ENCODE peak calls at places on chromosomes 16 and 17, in six cellular contexts. M is tibial artery; E is CD4-positive, alpha-beta memory T cell; X is right lobe of liver; U is PC-9; V is right atrium auricular region. O is an unnamed sample.

GRCh38 chr17:78225088-78225865 is 6.2 kb upstream of the TMEM235 start:
- DNase-seq in M (no peak), E (no peak), X (no peak), U (no peak), V (no peak), O (no peak)

GRCh38 chr16:86942469-86943175 is 364.3 kb downstream of the FOXL1 start:
- DNase-seq in M (no peak), E (no peak), X (no peak), U (no peak), V (no peak), O (no peak)

GRCh38 chr17:6413073-6413472 is 21.8 kb downstream of the AIPL1 start:
- DNase-seq in M (no peak), E (peak; percentile 8), X (no peak), U (no peak), V (no peak), O (peak; percentile 86)

GRCh38 chr17:38568845-38569510 is 36.8 kb downstream of the SRCIN1 start:
- DNase-seq in M (no peak), E (no peak), X (no peak), U (no peak), V (no peak), O (no peak)

GRCh38 chr17:16304832-16305231 is 48.4 kb downstream of the CENPV start:
- DNase-seq in M (no peak), E (no peak), X (no peak), U (no peak), V (no peak), O (peak; percentile 61)

GRCh38 chr16:3017806-3018506 is at the start of gene CLDN6:
- DNase-seq in M (no peak), E (no peak), X (no peak), U (no peak), V (no peak), O (peak; percentile 98)

GRCh38 chr16:27759301-27759871 is 209.4 kb downstream of the KATNIP start:
- DNase-seq in M (no peak), E (no peak), X (no peak), U (peak; percentile 48), V (no peak), O (no peak)

GRCh38 chr17:78889525-78889924 is 13.5 kb downstream of the CEP295NL start:
- DNase-seq in M (no peak), E (no peak), X (no peak), U (no peak), V (no peak), O (no peak)

GRCh38 chr16:89721644-89722391 is 481 bp downstream of the ZNF276 start:
- DNase-seq in M (peak; percentile 77), E (peak; percentile 92), X (peak; percentile 78), U (no peak), V (no peak), O (peak; percentile 85)

GRCh38 chr17:41551370-41551769 is 20.5 kb downstream of the KRT9 start:
- DNase-seq in M (no peak), E (no peak), X (no peak), U (no peak), V (no peak), O (no peak)

GRCh38 chr17:28948342-28948741 is 3.0 kb downstream of the PHF12 start:
- DNase-seq in M (no peak), E (no peak), X (no peak), U (no peak), V (no peak), O (no peak)

GRCh38 chr17:12918132-12918531 is 99.7 kb downstream of the ELAC2 start:
- DNase-seq in M (no peak), E (no peak), X (no peak), U (no peak), V (no peak), O (no peak)

GRCh38 chr16:87254734-87255133 is 62.5 kb downstream of the C16orf95 start:
- DNase-seq in M (no peak), E (no peak), X (no peak), U (no peak), V (no peak), O (no peak)

GRCh38 chr17:149897-150575 is 12.7 kb downstream of the SCGB1C2 start:
- DNase-seq in M (peak; percentile 28), E (no peak), X (peak; percentile 27), U (no peak), V (peak; percentile 13), O (no peak)

GRCh38 chr17:728911-729310 is 3.5 kb upstream of the TLCD3A start:
- DNase-seq in M (no peak), E (no peak), X (no peak), U (no peak), V (no peak), O (no peak)

GRCh38 chr17:71900830-71901229 is 220.0 kb upstream of the SOX9 start:
- DNase-seq in M (no peak), E (no peak), X (no peak), U (peak; percentile 93), V (no peak), O (no peak)

GRCh38 chr17:55576237-55576998 is 65.2 kb upstream of the SMIM36 start:
- DNase-seq in M (no peak), E (no peak), X (no peak), U (peak; percentile 50), V (peak; percentile 81), O (no peak)

GRCh38 chr17:8994319-8994718 is 27.0 kb upstream of the NTN1 start:
- DNase-seq in M (peak; percentile 74), E (peak; percentile 53), X (peak; percentile 78), U (no peak), V (no peak), O (peak; percentile 72)

GRCh38 chr17:73304438-73304837 is 7.4 kb downstream of the CDC42EP4 start:
- DNase-seq in M (no peak), E (no peak), X (no peak), U (no peak), V (no peak), O (no peak)

GRCh38 chr16:19882641-19883040 is 2.0 kb downstream of the GPRC5B start:
- DNase-seq in M (no peak), E (no peak), X (no peak), U (no peak), V (no peak), O (no peak)

GRCh38 chr16:19882186-19882585 is 2.5 kb downstream of the GPRC5B start:
- DNase-seq in M (no peak), E (no peak), X (no peak), U (no peak), V (no peak), O (peak; percentile 78)

GRCh38 chr16:19881028-19881427 is 3.6 kb downstream of the GPRC5B start:
- DNase-seq in M (no peak), E (no peak), X (no peak), U (no peak), V (no peak), O (no peak)

GRCh38 chr16:19883296-19883951 is 1.2 kb downstream of the GPRC5B start:
- DNase-seq in M (no peak), E (no peak), X (no peak), U (no peak), V (peak; percentile 63), O (peak; percentile 73)

DNA sequence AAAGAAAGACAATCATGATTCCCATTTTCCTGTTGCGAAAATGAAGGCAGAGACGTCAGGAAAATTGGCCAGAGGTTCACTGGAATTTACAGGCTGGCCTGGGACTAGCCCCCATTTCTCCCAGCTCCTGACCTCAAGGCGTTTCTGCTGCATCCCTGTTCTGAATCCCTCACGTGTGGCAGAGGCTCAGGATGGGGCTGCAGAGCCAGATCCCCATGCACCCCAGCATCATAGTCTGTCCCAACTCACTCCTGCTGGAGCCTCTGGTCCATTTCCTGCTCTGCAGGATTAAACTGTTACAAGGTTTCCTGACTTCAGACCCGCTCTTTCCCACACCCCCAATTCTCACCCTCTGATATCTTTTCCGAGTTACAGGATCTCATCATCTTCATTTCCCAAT is 2.9 kb downstream of the GPRC5B start:
- DNase-seq in M (no peak), E (no peak), X (no peak), U (no peak), V (no peak), O (no peak)
- H3K4me3 ChIP-seq in M (no peak overlapping the region), E (no peak overlapping the region), X (no peak overlapping the region), U (no peak overlapping the region), V (no peak overlapping the region), O (peak overlapping the region; percentile 10)

GRCh38 chr17:51256101-51256500 is 3.7 kb downstream of the MBTD1 start:
- DNase-seq in M (no peak), E (no peak), X (no peak), U (no peak), V (no peak), O (no peak)
- H3K36me3 ChIP-seq in M (peaks cover 20% of the 10 kb centered on the region), E (no peaks in the 10 kb centered on the region), X (no peaks in the 10 kb centered on the region), U (peaks cover 52% of the 10 kb centered on the region), V (no peaks in the 10 kb centered on the region), O (peaks cover 1% of the 10 kb centered on the region)

GRCh38 chr16:10947211-10947787 is 2.9 kb downstream of the CLEC16A start:
- DNase-seq in M (no peak), E (no peak), X (no peak), U (no peak), V (no peak), O (no peak)

GRCh38 chr16:10945065-10945787 is 862 bp downstream of the CLEC16A start:
- DNase-seq in M (no peak), E (no peak), X (no peak), U (no peak), V (no peak), O (no peak)

GRCh38 chr16:10949424-10949970 is 5.1 kb downstream of the CLEC16A start:
- DNase-seq in M (no peak), E (peak; percentile 38), X (no peak), U (peak; percentile 79), V (no peak), O (peak; percentile 65)

GRCh38 chr16:10944249-10945064 is at the start of gene CLEC16A:
- DNase-seq in M (peak; percentile 99), E (peak; percentile 94), X (peak; percentile 99), U (peak; percentile 87), V (peak; percentile 97), O (peak; percentile 96)

DNA sequence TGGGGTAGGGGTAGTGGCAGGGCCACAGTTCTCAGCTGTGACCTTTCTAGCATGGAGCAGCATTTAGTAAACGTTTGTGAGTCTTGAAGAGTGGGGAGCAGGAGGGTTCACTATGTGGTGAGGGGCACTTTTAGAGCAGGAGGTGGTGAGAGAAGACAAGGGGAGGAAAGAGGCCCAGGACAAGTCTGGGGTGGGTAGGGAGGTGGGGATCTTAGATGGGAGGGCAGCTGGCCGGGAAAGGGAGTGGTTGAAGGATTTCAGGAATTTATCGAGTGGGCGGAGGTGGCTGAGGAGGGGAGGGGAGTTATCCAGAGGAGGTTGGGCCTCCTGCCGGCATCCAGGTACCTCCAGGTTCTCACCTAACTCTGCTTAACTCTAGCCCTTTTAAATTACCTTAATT is 1.9 kb downstream of the CLEC16A start:
- DNase-seq in M (no peak), E (no peak), X (no peak), U (no peak), V (no peak), O (peak; percentile 86)
- H3K4me3 ChIP-seq in M (no peak overlapping the region), E (no peak overlapping the region), X (no peak overlapping the region), U (no peak overlapping the region), V (no peak overlapping the region), O (no peak overlapping the region)

GRCh38 chr17:40089085-40089895 is 11.1 kb downstream of the NR1D1 start:
- DNase-seq in M (no peak), E (no peak), X (no peak), U (no peak), V (no peak), O (peak; percentile 49)

GRCh38 chr17:40084477-40084876 is 15.9 kb downstream of the NR1D1 start:
- DNase-seq in M (no peak), E (no peak), X (no peak), U (no peak), V (no peak), O (no peak)

GRCh38 chr17:40087049-40087794 is 13.2 kb downstream of the NR1D1 start:
- DNase-seq in M (no peak), E (no peak), X (no peak), U (no peak), V (no peak), O (no peak)

GRCh38 chr17:40087903-40088718 is 12.3 kb downstream of the NR1D1 start:
- DNase-seq in M (no peak), E (no peak), X (no peak), U (no peak), V (no peak), O (peak; percentile 45)

GRCh38 chr17:40086150-40087044 is 14.0 kb downstream of the NR1D1 start:
- DNase-seq in M (peak; percentile 70), E (peak; percentile 52), X (no peak), U (no peak), V (no peak), O (peak; percentile 97)
- H3K36me3 ChIP-seq in M (peaks cover 70% of the 10 kb centered on the region), E (peaks cover 44% of the 10 kb centered on the region), X (no peaks in the 10 kb centered on the region), U (no peaks in the 10 kb centered on the region), V (peaks cover 72% of the 10 kb centered on the region), O (peaks cover 7% of the 10 kb centered on the region)